ENCODE peak calls at places on chromosomes 3 and 15, in five cellular contexts. H is BJ; O is NT2/D1; J is left ventricle myocardium inferior; W is CD8-positive, alpha-beta memory T cell. E is an unnamed sample.

GRCh38 chr15:78406016-78406590 is 31.9 kb upstream of the IREB2 start:
- DNase-seq in H (no peak), O (no peak), J (no peak), W (no peak), E (no peak)

GRCh38 chr15:77840962-77841361 is 208.2 kb upstream of the LINGO1 start:
- DNase-seq in H (peak), O (no peak), J (no peak), W (no peak), E (no peak)

GRCh38 chr3:63050548-63050947 is 175.3 kb upstream of the CADPS start:
- DNase-seq in H (no peak), O (no peak), J (no peak), W (no peak), E (no peak)

GRCh38 chr3:129576514-129577345 is 29.7 kb downstream of the PLXND1 start:
- DNase-seq in H (no peak), O (no peak), J (peak), W (peak), E (peak)

GRCh38 chr3:37492977-37493471 is 318.6 kb upstream of the LRRFIP2 start:
- DNase-seq in H (peak), O (no peak), J (no peak), W (no peak), E (no peak)

GRCh38 chr15:74781673-74782595 is at the start of gene CSK:
- DNase-seq in H (no peak), O (no peak), J (peak), W (peak), E (peak)

GRCh38 chr3:70728311-70728710 is 415.9 kb upstream of the MDFIC2 start:
- DNase-seq in H (peak), O (no peak), J (no peak), W (no peak), E (no peak)

GRCh38 chr15:81160312-81161214 is 26.5 kb downstream of the CFAP161 start:
- DNase-seq in H (peak), O (no peak), J (peak), W (no peak), E (no peak)

GRCh38 chr15:101138913-101139880 is 112.7 kb downstream of the CHSY1 start:
- DNase-seq in H (no peak), O (no peak), J (no peak), W (no peak), E (no peak)

GRCh38 chr15:33735637-33736247 is 232.6 kb upstream of the CHRM5 start:
- DNase-seq in H (no peak), O (peak), J (no peak), W (no peak), E (peak)

GRCh38 chr3:4993276-4994143 is 14.3 kb downstream of the BHLHE40 start:
- DNase-seq in H (no peak), O (no peak), J (no peak), W (no peak), E (no peak)

GRCh38 chr15:40342421-40343313 is 1.9 kb upstream of the CCDC9B start:
- DNase-seq in H (no peak), O (no peak), J (no peak), W (no peak), E (no peak)

GRCh38 chr3:78941587-78941986 is 826.2 kb downstream of the ROBO1 start:
- DNase-seq in H (peak), O (no peak), J (no peak), W (no peak), E (no peak)

GRCh38 chr3:188432826-188433525 is 279.0 kb downstream of the LPP start:
- DNase-seq in H (no peak), O (no peak), J (no peak), W (no peak), E (no peak)

GRCh38 chr15:77464129-77464865 is 43.6 kb downstream of the HMG20A start:
- DNase-seq in H (no peak), O (no peak), J (no peak), W (no peak), E (no peak)

GRCh38 chr3:63429905-63430304 is 151.8 kb downstream of the SYNPR start:
- DNase-seq in H (no peak), O (no peak), J (no peak), W (no peak), E (no peak)

GRCh38 chr3:22450785-22451400 is 699.9 kb upstream of the ZNF385D start:
- DNase-seq in H (no peak), O (no peak), J (no peak), W (no peak), E (peak)

GRCh38 chr3:160278210-160278609 is 53.0 kb downstream of the C3orf80 start:
- DNase-seq in H (no peak), O (no peak), J (no peak), W (no peak), E (no peak)

GRCh38 chr3:14801031-14801430 is 17.7 kb upstream of the FGD5 start:
- DNase-seq in H (no peak), O (no peak), J (no peak), W (no peak), E (no peak)

GRCh38 chr3:115330406-115330805 is 183.3 kb upstream of the ZBTB20 start:
- DNase-seq in H (no peak), O (no peak), J (no peak), W (no peak), E (no peak)

GRCh38 chr15:64730151-64730550 is 45.2 kb downstream of the RBPMS2 start:
- DNase-seq in H (no peak), O (no peak), J (no peak), W (no peak), E (no peak)

GRCh38 chr15:22981336-22981840 is 1.2 kb upstream of the CYFIP1 start:
- DNase-seq in H (no peak), O (no peak), J (no peak), W (no peak), E (no peak)
- H3K4me3 ChIP-seq in H (no peak), O (peak), J (peak), W (no peak), E (no peak)

DNA sequence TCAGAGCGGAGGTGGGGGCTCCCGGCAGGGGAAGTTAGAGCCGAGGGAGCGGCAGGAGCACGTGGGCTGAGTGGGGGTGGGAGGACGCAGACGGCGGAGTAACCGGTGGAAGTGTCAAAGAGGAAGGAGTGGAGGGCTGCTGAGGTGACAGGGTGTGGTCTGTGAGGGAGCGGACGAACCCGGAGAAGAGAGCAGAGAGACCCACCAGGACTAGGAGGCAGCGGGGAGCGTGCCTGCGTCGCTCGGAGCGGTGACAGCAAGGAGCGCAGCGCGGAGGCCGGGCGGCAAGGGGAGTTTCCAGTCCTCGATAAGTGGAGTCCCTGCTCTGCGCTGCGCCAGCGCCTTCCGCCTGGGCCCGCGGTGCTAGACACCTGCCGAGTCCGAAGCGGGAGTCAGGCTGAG is 533.3 kb upstream of the SEMA6D start:
- DNase-seq in H (no peak), O (no peak), J (no peak), W (no peak), E (no peak)
- H3K4me3 ChIP-seq in H (peak), O (peak), J (peak), W (no peak), E (no peak)

DNA sequence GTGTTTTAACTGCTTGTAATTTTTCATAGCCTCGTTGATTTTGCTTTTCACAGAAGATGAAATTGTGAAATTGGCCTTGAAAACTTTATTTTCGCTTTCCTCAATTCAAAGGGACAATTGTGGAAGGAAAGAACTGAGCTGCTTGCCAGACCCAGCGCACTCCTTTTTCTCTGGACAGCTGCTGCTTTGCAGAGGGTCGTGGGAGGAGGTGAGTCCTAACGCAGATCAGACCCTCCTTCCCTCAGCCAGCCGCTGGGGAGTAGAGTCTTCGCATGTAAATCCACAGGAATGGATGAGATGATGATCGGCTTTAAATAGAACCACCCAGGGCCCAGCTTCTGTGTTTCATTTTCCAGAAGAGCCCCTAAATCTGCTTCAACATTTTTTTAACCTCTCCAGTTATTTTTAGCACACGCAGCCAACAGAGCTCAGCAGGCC is 42.7 kb upstream of the UBE2E1 start:
- DNase-seq in H (no peak), O (no peak), J (peak), W (no peak), E (no peak)
- H3K4me3 ChIP-seq in H (peak), O (no peak), J (peak), W (no peak), E (no peak)

GRCh38 chr3:127476936-127477335 is 113.6 kb downstream of the TPRA1 start:
- DNase-seq in H (no peak), O (no peak), J (no peak), W (no peak), E (no peak)

GRCh38 chr3:127472506-127472905 is 118.0 kb downstream of the TPRA1 start:
- DNase-seq in H (no peak), O (no peak), J (no peak), W (no peak), E (no peak)

GRCh38 chr3:127475975-127476374 is 114.6 kb downstream of the TPRA1 start:
- DNase-seq in H (no peak), O (no peak), J (no peak), W (no peak), E (no peak)

GRCh38 chr3:127475364-127475763 is 115.2 kb downstream of the TPRA1 start:
- DNase-seq in H (no peak), O (no peak), J (no peak), W (no peak), E (no peak)

GRCh38 chr3:127473244-127474024 is 117.1 kb downstream of the TPRA1 start:
- DNase-seq in H (no peak), O (peak), J (no peak), W (no peak), E (peak)
- H3K4me3 ChIP-seq in H (no peak), O (no peak), J (no peak), W (no peak), E (no peak)

DNA sequence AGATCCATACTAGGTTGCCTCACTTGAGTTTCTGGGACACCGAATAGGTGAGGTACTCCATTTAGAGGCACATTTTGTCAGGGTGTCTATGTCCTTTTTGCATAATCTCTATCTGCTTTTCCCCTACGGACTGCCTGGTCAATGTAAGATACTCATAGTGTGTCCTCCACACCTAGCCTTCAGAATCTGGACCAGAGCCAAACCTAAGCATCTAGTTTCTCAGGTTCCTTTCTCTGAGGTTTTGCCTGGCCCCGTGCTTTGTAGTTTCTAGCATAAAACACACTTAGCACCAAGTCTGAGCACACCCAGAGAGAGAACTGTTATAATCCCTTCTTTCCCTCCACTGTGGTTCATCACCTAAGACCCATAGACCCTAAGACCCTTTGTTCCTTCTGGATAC is 105.9 kb upstream of the MLF1 start:
- DNase-seq in H (no peak), O (no peak), J (no peak), W (no peak), E (no peak)
- H3K4me3 ChIP-seq in H (no peak), O (no peak), J (no peak), W (no peak), E (no peak)

DNA sequence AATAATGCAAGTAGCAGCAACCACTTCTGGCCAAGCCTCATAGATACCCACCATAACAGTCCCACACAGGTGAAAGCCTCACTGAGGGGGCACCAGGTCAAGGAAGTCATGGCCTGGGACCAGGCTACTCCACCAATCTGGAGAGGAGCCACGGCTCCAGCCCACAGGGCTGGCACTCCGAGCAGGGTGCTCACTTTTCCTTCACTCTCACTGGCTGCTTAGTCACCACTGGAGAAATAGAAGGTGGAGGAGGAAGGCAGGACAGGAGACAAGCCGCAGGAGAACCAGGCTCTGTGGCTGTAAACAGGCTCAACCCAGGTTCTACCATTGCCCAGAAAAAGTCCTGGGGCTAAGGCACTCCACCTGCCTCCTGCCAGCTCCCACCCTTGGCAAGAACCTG is 1.2 kb downstream of the USP19 start:
- DNase-seq in H (no peak), O (no peak), J (no peak), W (no peak), E (no peak)
- H3K4me3 ChIP-seq in H (peak), O (peak), J (peak), W (peak), E (peak)

DNA sequence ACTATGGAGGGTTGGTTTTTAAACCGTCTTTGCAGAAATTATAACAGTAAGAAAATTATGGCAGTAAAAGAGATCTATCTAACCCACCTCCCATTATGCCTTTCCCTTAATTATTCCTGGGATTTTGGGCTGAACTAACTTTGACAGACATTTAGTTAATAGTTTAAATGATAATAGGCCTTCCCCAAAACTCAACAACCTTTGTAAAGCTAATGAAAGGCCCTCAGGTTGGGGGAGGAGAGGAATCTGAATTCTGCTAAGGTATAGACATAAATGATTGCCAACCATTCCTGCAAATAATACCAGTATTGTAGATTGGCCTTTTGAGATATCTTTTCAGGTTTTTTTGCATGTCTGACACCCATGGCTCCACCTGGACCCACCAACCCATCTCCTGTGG is 27.2 kb upstream of the OR5K4 start:
- DNase-seq in H (no peak), O (peak), J (no peak), W (no peak), E (no peak)
- H3K4me3 ChIP-seq in H (no peak), O (no peak), J (no peak), W (no peak), E (no peak)

GRCh38 chr3:117548600-117548999 is 839.0 kb downstream of the TUSC7 start:
- DNase-seq in H (no peak), O (no peak), J (no peak), W (no peak), E (no peak)
- H3K4me3 ChIP-seq in H (no peak), O (no peak), J (no peak), W (no peak), E (no peak)

DNA sequence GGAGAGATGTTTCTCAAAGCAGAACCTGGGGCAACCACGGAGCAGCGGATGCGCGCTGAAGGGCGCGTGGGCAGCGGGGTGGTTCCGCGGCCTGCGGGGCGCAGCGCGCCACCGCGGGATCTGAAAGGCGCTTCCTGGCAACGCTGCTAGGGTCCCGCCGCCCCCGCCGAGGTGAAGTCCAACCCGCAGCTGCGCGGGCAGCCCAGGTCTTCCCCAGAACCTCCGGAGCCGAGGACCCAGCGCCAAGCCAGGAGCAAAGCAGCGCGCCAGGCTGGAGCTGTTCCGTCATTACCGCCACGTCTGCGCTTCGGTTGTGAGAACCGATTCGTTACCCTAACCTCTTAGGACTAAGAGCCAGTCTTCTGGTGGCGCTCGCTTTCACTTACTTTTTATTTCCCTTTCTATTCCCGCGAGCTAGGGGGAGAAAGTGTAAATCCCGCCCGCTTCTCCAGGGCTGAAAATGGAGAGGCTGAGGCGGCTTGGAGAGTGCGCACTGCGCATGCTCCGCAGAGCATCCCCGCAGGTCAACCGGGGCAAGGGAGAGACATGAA is 3.2 kb upstream of the GABRG3 start:
- DNase-seq in H (no peak), O (peak), J (no peak), W (no peak), E (no peak)
- H3K4me3 ChIP-seq in H (no peak), O (peak), J (peak), W (no peak), E (no peak)

GRCh38 chr3:127593187-127593586 is 2.7 kb upstream of the TPRA1 start:
- DNase-seq in H (no peak), O (no peak), J (no peak), W (no peak), E (no peak)

GRCh38 chr3:127595303-127595702 is 2.9 kb upstream of the MCM2 start:
- DNase-seq in H (no peak), O (no peak), J (no peak), W (no peak), E (no peak)

GRCh38 chr3:127600749-127601456 is 2.7 kb downstream of the MCM2 start:
- DNase-seq in H (no peak), O (no peak), J (no peak), W (no peak), E (no peak)

GRCh38 chr3:127598841-127599570 is 795 bp downstream of the MCM2 start:
- DNase-seq in H (no peak), O (no peak), J (no peak), W (no peak), E (no peak)

DNA sequence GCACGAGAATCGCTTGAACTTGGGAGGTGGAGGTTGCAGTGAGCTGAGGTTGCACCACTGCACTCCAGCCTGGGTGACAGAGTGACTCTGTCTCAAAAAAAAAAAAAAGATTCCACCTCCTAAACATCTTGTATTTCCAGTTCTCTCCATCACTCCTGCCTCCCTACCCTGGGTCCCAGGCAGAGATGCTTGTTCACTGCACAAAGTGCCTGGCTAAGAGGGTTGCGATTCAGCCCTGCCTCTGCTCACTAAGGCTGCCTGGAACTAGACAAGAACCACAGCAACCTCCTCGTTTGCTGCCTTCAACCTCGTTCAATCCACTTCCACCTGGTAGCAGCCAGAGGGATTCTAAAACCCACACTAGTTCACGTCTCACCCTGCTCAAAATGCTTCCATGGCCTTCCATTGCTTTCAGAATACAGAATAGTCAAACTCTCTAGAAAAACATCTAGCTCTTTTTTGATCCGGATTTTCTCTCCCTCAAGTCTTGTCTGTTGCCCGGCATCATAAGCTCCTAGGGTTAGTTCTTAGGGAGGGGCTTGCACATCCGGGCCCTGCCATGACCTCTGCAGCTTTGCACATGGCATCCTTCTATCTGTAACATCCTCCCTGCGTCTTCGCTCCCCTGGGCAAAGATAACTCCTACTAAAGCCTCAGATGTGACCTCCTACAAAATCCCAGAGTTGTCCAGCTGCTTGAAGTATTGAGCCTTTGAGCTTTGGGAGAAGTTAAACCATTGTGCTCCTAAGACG is 1.0 kb upstream of the MCM2 start:
- DNase-seq in H (no peak), O (no peak), J (no peak), W (no peak), E (peak)
- H3K4me3 ChIP-seq in H (no peak), O (peak), J (peak), W (peak), E (no peak)